ENCODE peak calls at places on chromosomes 4 and X, in four cellular contexts. One of them, this sample, is unnamed.
A peak's percentile ranks its signal among the peaks of the same experiment; 100 is the strongest.

GRCh38 chr4:122232633-122233032 is 80.5 kb downstream of the BLTP1 start:
- DNase-seq in foreskin melanocyte: no peak
- DNase-seq in brain microvascular endothelial cell: no peak
- DNase-seq in T-cell: no peak
- DNase-seq in this sample: no peak

GRCh38 chrX:108071578-108071977 is 19.8 kb downstream of the PSMD10 start:
- DNase-seq in brain microvascular endothelial cell: no peak
- DNase-seq in T-cell: no peak
- DNase-seq in foreskin melanocyte: no peak
- DNase-seq in this sample: no peak

GRCh38 chr4:114728426-114728825 is 129.8 kb downstream of the UGT8 start:
- DNase-seq in T-cell: no peak
- DNase-seq in foreskin melanocyte: no peak
- DNase-seq in brain microvascular endothelial cell: no peak
- DNase-seq in this sample: no peak

GRCh38 chrX:10325606-10326005 is 168.8 kb downstream of the CLCN4 start:
- DNase-seq in foreskin melanocyte: peak; percentile 24
- DNase-seq in brain microvascular endothelial cell: peak; percentile 7
- DNase-seq in T-cell: no peak
- DNase-seq in this sample: no peak

GRCh38 chr4:113457886-113458285 is 303.7 kb downstream of the CAMK2D start:
- DNase-seq in foreskin melanocyte: no peak
- DNase-seq in brain microvascular endothelial cell: no peak
- DNase-seq in T-cell: no peak
- DNase-seq in this sample: no peak

GRCh38 chr4:40189997-40190396 is 6.8 kb upstream of the RHOH start:
- DNase-seq in brain microvascular endothelial cell: no peak
- DNase-seq in T-cell: no peak
- DNase-seq in foreskin melanocyte: no peak
- DNase-seq in this sample: no peak

GRCh38 chr4:159024828-159025227 is 78.1 kb upstream of the RAPGEF2 start:
- DNase-seq in brain microvascular endothelial cell: no peak
- DNase-seq in T-cell: no peak
- DNase-seq in foreskin melanocyte: no peak
- DNase-seq in this sample: no peak

GRCh38 chr4:69800599-69800998 is 40.2 kb upstream of the SULT1B1 start:
- DNase-seq in brain microvascular endothelial cell: peak; percentile 44
- DNase-seq in foreskin melanocyte: peak; percentile 15
- DNase-seq in T-cell: no peak
- DNase-seq in this sample: peak; percentile 35

GRCh38 chr4:38861791-38862190 is 5.2 kb upstream of the TLR6 start:
- DNase-seq in brain microvascular endothelial cell: no peak
- DNase-seq in foreskin melanocyte: no peak
- DNase-seq in T-cell: no peak
- DNase-seq in this sample: no peak

GRCh38 chr4:87498446-87498900 is 30.7 kb downstream of the SPARCL1 start:
- DNase-seq in brain microvascular endothelial cell: no peak
- DNase-seq in T-cell: no peak
- DNase-seq in foreskin melanocyte: no peak
- DNase-seq in this sample: peak; percentile 25

GRCh38 chr4:173231916-173232315 is 63.3 kb downstream of the GALNT7 start:
- DNase-seq in T-cell: no peak
- DNase-seq in foreskin melanocyte: no peak
- DNase-seq in brain microvascular endothelial cell: no peak
- DNase-seq in this sample: peak; percentile 34

GRCh38 chrX:36986231-36986630 is 21.9 kb upstream of the FAM47C start:
- DNase-seq in brain microvascular endothelial cell: no peak
- DNase-seq in T-cell: no peak
- DNase-seq in foreskin melanocyte: no peak
- DNase-seq in this sample: no peak

GRCh38 chrX:16920116-16920515 is 26.3 kb upstream of the REPS2 start:
- DNase-seq in brain microvascular endothelial cell: no peak
- DNase-seq in foreskin melanocyte: no peak
- DNase-seq in T-cell: no peak
- DNase-seq in this sample: no peak

GRCh38 chr4:73729534-73730165 is 10.7 kb upstream of the CXCL8 start:
- DNase-seq in brain microvascular endothelial cell: peak; percentile 79
- DNase-seq in foreskin melanocyte: no peak
- DNase-seq in T-cell: no peak
- DNase-seq in this sample: peak; percentile 83

GRCh38 chr4:47374477-47374876 is 89.0 kb downstream of the COMMD8 start:
- DNase-seq in T-cell: no peak
- DNase-seq in foreskin melanocyte: no peak
- DNase-seq in brain microvascular endothelial cell: no peak
- DNase-seq in this sample: no peak

GRCh38 chr4:39976945-39977488 is 694 bp downstream of the PDS5A start:
- DNase-seq in T-cell: peak; percentile 36
- DNase-seq in foreskin melanocyte: peak; percentile 15
- DNase-seq in brain microvascular endothelial cell: no peak
- DNase-seq in this sample: peak; percentile 31

This sample was measured in AG20443.